ENCODE peak calls at places on chromosomes 4 and X, in four cellular contexts. Z, H, G and F are unnamed samples.

GRCh38 chrX:42752730-42753129 is 25.2 kb downstream of the PPP1R2C start:
- DNase-seq in Z (no peak), G (no peak), H (no peak), F (no peak)

GRCh38 chrX:111282991-111283390 is 12.7 kb upstream of the CAPN6 start:
- DNase-seq in H (no peak), Z (no peak), G (no peak), F (no peak)

GRCh38 chrX:13376857-13377441 is 57.1 kb upstream of the ATXN3L start:
- DNase-seq in Z (peak; percentile 47), H (no peak), G (peak; percentile 32), F (peak; percentile 46)

GRCh38 chrX:4239650-4240540 is 526.4 kb upstream of the PRKX start:
- DNase-seq in G (no peak), H (no peak), Z (no peak), F (no peak)

GRCh38 chrX:115906881-115907280 is 263.7 kb upstream of the AGTR2 start:
- DNase-seq in H (no peak), G (no peak), Z (no peak), F (no peak)

GRCh38 chr4:174669278-174669677 is 147.0 kb upstream of the HPGD start:
- DNase-seq in Z (no peak), H (no peak), G (no peak), F (no peak)

GRCh38 chr4:83781434-83781833 is 245.5 kb downstream of the GPAT3 start:
- DNase-seq in Z (no peak), G (no peak), H (no peak), F (no peak)

GRCh38 chr4:103008875-103009729 is 10.4 kb downstream of the SLC9B1 start:
- DNase-seq in G (no peak), Z (no peak), H (peak; percentile 68), F (peak; percentile 42)

GRCh38 chr4:55312491-55313101 is 33.4 kb upstream of the SRD5A3 start:
- DNase-seq in H (peak; percentile 46), G (peak; percentile 46), Z (no peak), F (no peak)

GRCh38 chr4:38664704-38665401 is 854 bp downstream of the KLF3 start:
- DNase-seq in Z (peak; percentile 47), G (peak; percentile 82), H (no peak), F (peak; percentile 73)

GRCh38 chr4:145524535-145524934 is 42.9 kb downstream of the SMAD1 start:
- DNase-seq in Z (no peak), G (no peak), H (no peak), F (no peak)

GRCh38 chrX:115372026-115372610 is 82.6 kb downstream of the LUZP4 start:
- DNase-seq in G (no peak), H (peak; percentile 12), Z (no peak), F (no peak)

DNA sequence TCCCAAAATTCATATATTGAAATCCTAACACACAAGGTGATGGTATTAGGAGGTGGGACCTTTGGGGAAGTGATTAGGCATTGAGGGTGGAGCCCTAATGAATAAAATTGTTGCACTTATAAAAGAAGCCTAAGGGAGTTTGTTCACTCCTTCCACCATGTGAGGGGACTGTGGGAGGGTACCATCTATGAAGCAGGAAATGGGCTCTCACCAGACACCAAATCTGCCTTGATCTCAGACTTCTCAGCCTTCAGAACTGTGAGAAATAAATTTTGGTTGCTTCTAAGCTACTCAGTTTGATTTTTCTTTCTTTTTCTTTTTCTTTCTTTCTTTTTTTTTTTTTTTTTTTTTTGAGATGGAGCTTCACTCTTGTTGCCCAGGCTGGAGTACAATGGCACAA is 116.2 kb upstream of the GPC3 start:
- DNase-seq in Z (no peak), G (no peak), H (no peak), F (no peak)
- H3K27me3 ChIP-seq in Z (peaks cover 18% of the 10 kb centered on the region), G (no peaks in the 10 kb centered on the region), H (no peaks in the 10 kb centered on the region), F (no peaks in the 10 kb centered on the region)

GRCh38 chrX:53084043-53084570 is 1.9 kb downstream of the TSPYL2 start:
- DNase-seq in Z (no peak), H (no peak), G (no peak), F (no peak)
- TF ChIP-seq POLR2A in Z (no peak), H (no peak), G (no peak), F (no peak)

DNA sequence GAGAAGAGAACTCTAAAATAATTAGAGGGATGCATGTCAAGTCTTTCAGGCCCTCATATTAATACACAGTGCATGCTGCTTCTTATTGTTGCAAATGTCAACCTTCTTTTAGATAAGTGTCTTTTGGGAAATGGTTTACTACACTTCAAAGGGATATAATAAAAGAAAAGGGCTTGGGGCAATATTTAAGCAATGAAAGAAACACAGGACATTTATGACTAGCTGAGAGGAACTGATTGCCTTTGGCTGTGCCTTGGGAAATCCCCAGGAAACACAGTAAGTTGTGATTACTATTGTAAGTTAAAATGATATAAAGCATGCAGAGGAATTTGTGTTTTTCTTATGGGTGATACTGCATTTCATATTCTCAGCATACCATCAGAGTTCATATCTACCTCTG is 1036.2 kb upstream of the GRID2 start:
- DNase-seq in H (no peak), G (no peak), Z (no peak), F (no peak)
- TF ChIP-seq POLR2AphosphoS5 in H (no peak), G (no peak), Z (no peak), F (no peak)

DNA sequence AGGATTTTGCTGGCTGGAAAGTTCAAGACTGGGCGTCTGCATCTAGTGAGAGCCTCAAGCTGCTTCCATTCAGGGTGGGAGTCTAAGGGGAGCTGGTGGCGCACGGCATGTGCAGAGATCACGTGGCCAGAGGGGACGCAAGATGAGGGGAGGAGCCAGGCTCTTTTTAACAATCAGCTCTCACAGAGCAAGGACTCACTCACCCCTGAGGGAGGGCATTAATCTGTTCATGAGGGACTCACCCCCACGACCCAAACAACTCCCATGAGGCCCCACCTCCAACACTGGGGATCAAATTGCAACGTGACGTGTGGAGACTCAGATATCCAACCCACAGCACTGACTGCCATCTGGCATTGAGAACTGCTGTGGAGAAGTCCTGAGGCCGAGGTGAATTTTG is 5.5 kb downstream of the ZFP92 start:
- DNase-seq in H (no peak), G (no peak), Z (no peak), F (no peak)
- H3K27me3 ChIP-seq in H (no peaks in the 10 kb centered on the region), G (no peaks in the 10 kb centered on the region), Z (peaks cover 79% of the 10 kb centered on the region), F (no peaks in the 10 kb centered on the region)

GRCh38 chrX:65034292-65034640 is 58.0 kb upstream of the ZC4H2 start:
- DNase-seq in H (no peak), Z (no peak), G (no peak), F (no peak)

GRCh38 chrX:65035451-65035779 is 59.2 kb upstream of the ZC4H2 start:
- DNase-seq in G (peak; percentile 21), Z (no peak), H (no peak), F (peak; percentile 11)

DNA sequence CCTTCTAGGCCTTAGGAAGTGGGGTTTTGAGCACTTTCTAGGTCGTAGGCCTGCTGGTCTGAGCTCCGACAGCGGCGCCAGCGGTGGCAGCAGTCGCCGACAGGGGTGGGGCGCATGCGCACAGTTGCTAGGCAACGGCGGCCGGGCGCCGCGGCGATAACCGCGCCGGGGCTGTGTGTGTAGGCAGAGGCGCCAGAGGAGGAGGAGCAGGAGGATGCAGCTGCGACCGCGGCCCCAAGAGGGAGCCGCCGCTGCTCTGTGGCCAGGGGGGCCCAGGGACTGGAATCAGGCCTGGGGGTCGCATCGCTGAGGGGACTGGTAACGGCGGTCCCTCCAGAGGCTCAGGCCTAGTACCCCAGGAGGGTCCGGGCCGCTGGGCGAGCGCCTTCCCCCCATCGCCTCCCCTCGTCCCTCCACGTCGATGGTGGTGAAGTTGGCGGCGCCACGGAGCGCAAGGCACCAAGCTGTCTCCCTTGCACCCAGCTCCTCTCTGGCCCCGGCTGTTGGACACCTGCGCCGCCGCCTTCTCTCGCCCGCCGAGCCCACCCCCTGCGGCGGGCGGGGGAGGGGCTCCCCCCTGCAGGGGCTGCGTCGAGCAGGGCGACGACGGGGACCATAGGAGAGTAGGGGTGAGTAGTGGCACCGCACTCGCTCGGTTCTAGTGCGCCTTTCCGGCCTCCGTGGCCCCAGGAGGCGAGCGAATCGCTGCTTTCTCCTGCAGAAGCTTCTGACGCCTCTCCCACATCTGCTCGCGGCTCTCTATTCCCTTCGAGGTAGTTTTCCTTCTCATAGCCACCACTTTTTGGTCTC is 58.6 kb upstream of the ZC4H2 start:
- DNase-seq in H (peak; percentile 47), G (peak; percentile 70), Z (peak; percentile 45), F (peak; percentile 66)
- TF ChIP-seq POLR2A in H (no peak), G (no peak), Z (no peak), F (no peak)

DNA sequence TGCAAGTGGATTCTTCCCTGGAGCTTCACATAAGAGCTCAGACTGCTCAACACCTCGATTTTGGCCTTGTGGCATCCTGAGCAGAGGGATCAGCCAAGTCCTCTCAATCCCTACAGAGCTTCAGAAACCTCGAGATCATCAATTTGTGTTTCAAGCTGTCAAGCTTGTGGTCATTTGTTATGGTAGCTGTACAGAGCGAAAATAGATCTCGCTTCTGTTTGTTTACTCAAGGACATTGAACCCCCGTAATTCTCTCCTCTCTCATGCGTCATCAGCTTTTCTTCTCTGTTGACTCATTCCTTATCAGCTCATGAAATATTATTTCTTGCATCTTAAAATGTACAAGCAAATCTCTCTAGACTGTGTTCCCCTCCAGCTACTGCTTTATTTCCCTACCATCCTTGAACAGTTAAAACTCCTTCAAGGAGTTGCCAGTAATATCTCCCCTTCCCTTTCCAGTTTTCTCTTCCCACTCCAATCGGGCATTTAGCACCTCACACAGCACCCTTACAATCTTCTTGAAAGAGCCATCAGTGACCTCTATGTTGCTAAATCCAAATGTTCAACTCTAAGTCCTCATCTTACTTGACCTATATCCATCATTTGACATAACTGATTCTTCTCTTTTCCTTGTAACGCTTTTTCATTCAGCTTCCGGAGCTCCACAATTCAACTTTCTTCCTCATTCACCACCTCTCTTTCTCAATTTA is 106.2 kb upstream of the FAT1 start:
- DNase-seq in H (peak; percentile 82), G (no peak), Z (no peak), F (no peak)
- TF ChIP-seq POLR2AphosphoS5 in H (no peak), G (no peak), Z (no peak), F (no peak)

DNA sequence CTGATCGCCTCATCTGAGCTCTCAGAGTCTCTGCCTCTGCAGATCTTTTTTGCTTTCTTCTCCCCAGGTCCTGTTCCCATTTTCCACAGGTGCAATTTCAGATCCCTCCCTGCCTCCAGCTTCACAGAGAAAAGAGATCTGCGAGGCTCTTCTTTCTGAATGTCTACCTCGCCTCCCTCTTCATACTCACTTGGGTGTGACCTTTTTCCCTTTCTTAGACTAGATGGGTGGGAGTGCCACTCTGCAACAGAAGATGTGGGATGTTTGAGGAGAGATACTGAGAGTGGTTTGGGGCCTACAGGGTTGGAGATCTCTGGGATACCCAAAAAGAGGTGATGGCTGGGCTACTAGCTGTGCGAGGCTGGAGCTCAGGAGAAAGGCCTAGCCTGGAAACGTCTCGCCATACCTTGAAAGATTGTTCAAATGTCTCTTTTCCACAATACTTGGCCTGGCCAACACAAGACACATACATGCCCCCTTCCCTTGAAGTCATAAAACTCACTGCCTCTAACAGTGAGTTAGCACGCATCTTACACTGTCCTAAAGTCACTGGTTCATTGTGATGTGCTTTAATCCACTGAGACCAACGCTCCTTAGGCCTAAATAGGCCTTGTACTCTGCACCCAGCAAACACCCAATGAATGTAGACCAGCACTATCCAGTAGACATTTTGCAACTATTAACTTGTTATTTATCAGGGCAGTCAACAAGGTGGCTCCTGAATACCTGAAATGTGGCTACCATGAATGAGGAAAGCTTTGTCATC is 33.6 kb downstream of the IRF2 start:
- DNase-seq in Z (no peak), H (no peak), G (no peak), F (no peak)
- H3K27me3 ChIP-seq in Z (no peaks in the 10 kb centered on the region), H (no peaks in the 10 kb centered on the region), G (no peaks in the 10 kb centered on the region), F (no peaks in the 10 kb centered on the region)